ENCODE peak calls at places on chromosomes 2 and 18, in eight cellular contexts. O, H, U, A, V, I, X and Q are unnamed samples.

GRCh38 chr18:60319129-60319528 is 53.4 kb downstream of the MC4R start:
- DNase-seq in H (no peak), O (no peak), I (no peak), A (no peak), U (no peak), V (no peak), X (no peak), Q (no peak)

GRCh38 chr2:113692698-113693428 is 63.6 kb downstream of the SLC35F5 start:
- DNase-seq in U (no peak), X (no peak), A (no peak), V (no peak), H (no peak), I (no peak), O (peak; percentile 32), Q (no peak)

GRCh38 chr2:28745225-28745624 is 6.4 kb upstream of the PPP1CB start:
- DNase-seq in O (no peak), U (no peak), H (no peak), A (no peak), V (no peak), I (no peak), X (no peak), Q (no peak)

GRCh38 chr2:207835805-207836204 is 66.1 kb upstream of the FZD5 start:
- DNase-seq in I (no peak), U (no peak), O (no peak), X (no peak), V (no peak), H (no peak), A (no peak), Q (no peak)

GRCh38 chr18:66582151-66582550 is 21.7 kb downstream of the CDH19 start:
- DNase-seq in H (no peak), O (no peak), A (no peak), V (no peak), U (no peak), X (no peak), I (peak; percentile 9), Q (no peak)

GRCh38 chr2:156601840-156602551 is 165.8 kb downstream of the GPD2 start:
- DNase-seq in U (no peak), O (no peak), X (no peak), A (no peak), I (no peak), H (no peak), V (no peak), Q (no peak)

GRCh38 chr2:43169987-43170732 is 56.2 kb downstream of the ZFP36L2 start:
- DNase-seq in V (no peak), O (peak; percentile 52), A (peak; percentile 57), H (peak; percentile 79), X (no peak), U (no peak), I (peak; percentile 48), Q (no peak)

GRCh38 chr2:120094795-120095194 is 81.9 kb downstream of the EPB41L5 start:
- DNase-seq in H (no peak), O (no peak), X (no peak), V (no peak), I (no peak), A (no peak), U (no peak), Q (no peak)

GRCh38 chr2:58757971-58758370 is 516.8 kb upstream of the FANCL start:
- DNase-seq in X (no peak), U (no peak), O (no peak), A (no peak), H (no peak), I (no peak), V (no peak), Q (no peak)

GRCh38 chr2:133365117-133365516 is 203.1 kb downstream of the NCKAP5 start:
- DNase-seq in H (no peak), I (no peak), O (no peak), X (no peak), V (no peak), A (no peak), U (no peak), Q (no peak)

GRCh38 chr2:114610677-114611076 is 168.2 kb downstream of the DPP10 start:
- DNase-seq in I (no peak), V (no peak), U (no peak), O (no peak), X (no peak), H (no peak), A (no peak), Q (peak; percentile 55)

GRCh38 chr2:12636837-12637581 is 79.7 kb upstream of the TRIB2 start:
- DNase-seq in V (no peak), H (no peak), O (no peak), A (no peak), U (no peak), X (no peak), I (peak; percentile 25), Q (no peak)

GRCh38 chr2:199019898-199020507 is 437.7 kb downstream of the SATB2 start:
- DNase-seq in X (peak; percentile 17), O (no peak), H (peak; percentile 11), A (no peak), U (no peak), V (no peak), I (peak; percentile 69), Q (no peak)

GRCh38 chr18:505483-506122 is 5.1 kb upstream of the COLEC12 start:
- DNase-seq in O (no peak), A (no peak), I (no peak), X (no peak), U (no peak), V (no peak), H (no peak), Q (no peak)

GRCh38 chr2:177429688-177430325 is 37.2 kb downstream of the AGPS start:
- DNase-seq in X (peak; percentile 75), I (no peak), A (no peak), H (no peak), U (no peak), V (no peak), O (no peak), Q (no peak)

GRCh38 chr2:148244593-148245292 is 223.9 kb downstream of the MBD5 start:
- DNase-seq in H (no peak), I (no peak), U (no peak), X (no peak), V (no peak), A (no peak), O (no peak), Q (no peak)

GRCh38 chr2:104523921-104524320 is 330.0 kb upstream of the POU3F3 start:
- DNase-seq in A (no peak), H (no peak), I (no peak), O (no peak), V (no peak), X (no peak), U (no peak), Q (no peak)